ENCODE peak calls at places on chromosomes 3 and 15, in four cellular contexts. One of them, this sample, is unnamed.

GRCh38 chr15:53693729-53694533 is 65.5 kb downstream of the WDR72 start:
- DNase-seq in fibroblast of the aortic adventitia: no peak
- DNase-seq in Caco-2: no peak
- DNase-seq in AG10803: no peak
- DNase-seq in this sample: peak

GRCh38 chr3:57397175-57398026 is 104.9 kb upstream of the ASB14 start:
- DNase-seq in AG10803: peak
- DNase-seq in Caco-2: peak
- DNase-seq in fibroblast of the aortic adventitia: peak
- DNase-seq in this sample: peak

GRCh38 chr15:75339531-75340240 is 3.8 kb downstream of the COMMD4 start:
- DNase-seq in Caco-2: no peak
- DNase-seq in AG10803: no peak
- DNase-seq in fibroblast of the aortic adventitia: no peak
- DNase-seq in this sample: no peak

GRCh38 chr3:41318520-41318919 is 119.2 kb downstream of the CTNNB1 start:
- DNase-seq in Caco-2: peak
- DNase-seq in AG10803: peak
- DNase-seq in fibroblast of the aortic adventitia: no peak
- DNase-seq in this sample: peak

GRCh38 chr15:38685686-38686339 is 121.2 kb upstream of the RASGRP1 start:
- DNase-seq in fibroblast of the aortic adventitia: no peak
- DNase-seq in Caco-2: no peak
- DNase-seq in AG10803: no peak
- DNase-seq in this sample: no peak

GRCh38 chr3:65951836-65952505 is 86.7 kb downstream of the MAGI1 start:
- DNase-seq in AG10803: no peak
- DNase-seq in Caco-2: no peak
- DNase-seq in fibroblast of the aortic adventitia: no peak
- DNase-seq in this sample: peak

GRCh38 chr3:133591271-133591742 is 17.8 kb downstream of the CDV3 start:
- DNase-seq in AG10803: peak
- DNase-seq in fibroblast of the aortic adventitia: peak
- DNase-seq in Caco-2: peak
- DNase-seq in this sample: peak

GRCh38 chr3:50356553-50356952 is 2.8 kb downstream of the TMEM115 start:
- DNase-seq in AG10803: peak
- DNase-seq in fibroblast of the aortic adventitia: peak
- DNase-seq in Caco-2: no peak
- DNase-seq in this sample: peak

GRCh38 chr3:13528217-13528801 is 20.6 kb upstream of the FBLN2 start:
- DNase-seq in AG10803: no peak
- DNase-seq in fibroblast of the aortic adventitia: peak
- DNase-seq in Caco-2: peak
- DNase-seq in this sample: peak
- TF ChIP-seq CTCF in AG10803: peak
- TF ChIP-seq CTCF in fibroblast of the aortic adventitia: peak
- TF ChIP-seq CTCF in Caco-2: no peak
- TF ChIP-seq CTCF in this sample: peak

GRCh38 chr3:115169808-115170207 is 22.7 kb upstream of the ZBTB20 start:
- DNase-seq in Caco-2: no peak
- DNase-seq in fibroblast of the aortic adventitia: peak
- DNase-seq in AG10803: peak
- DNase-seq in this sample: no peak
- H3K4me3 ChIP-seq in Caco-2: no peak
- H3K4me3 ChIP-seq in fibroblast of the aortic adventitia: no peak
- H3K4me3 ChIP-seq in AG10803: no peak
- H3K4me3 ChIP-seq in this sample: no peak

DNA sequence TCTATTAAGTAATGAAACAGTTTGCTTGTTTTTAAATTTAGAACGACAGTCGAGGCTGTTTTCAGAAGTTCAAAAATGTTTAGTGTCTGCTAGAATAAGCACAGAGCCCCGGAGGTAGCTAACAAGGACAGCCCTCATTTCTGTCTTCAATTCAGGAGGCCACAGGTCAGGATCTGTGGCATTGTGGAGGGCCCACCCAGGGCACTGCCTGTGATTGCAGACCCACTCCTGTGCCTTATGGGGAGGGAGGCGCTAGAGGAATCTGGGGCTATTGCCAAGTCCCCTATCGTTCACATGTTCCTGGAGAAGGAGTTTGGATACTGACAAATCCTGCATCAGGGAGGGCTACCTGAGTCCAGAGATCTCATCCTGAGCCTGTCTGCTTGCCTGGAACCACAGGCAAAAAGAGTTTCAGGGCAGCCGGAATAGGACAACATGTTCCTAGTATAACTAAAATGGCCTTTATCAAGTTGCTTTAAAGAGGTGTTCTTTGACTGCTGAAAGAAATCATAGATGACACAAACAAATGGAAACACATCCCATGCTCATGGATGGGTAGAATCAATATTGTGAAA is 141.5 kb upstream of the ROPN1 start:
- DNase-seq in AG10803: no peak
- DNase-seq in Caco-2: no peak
- DNase-seq in fibroblast of the aortic adventitia: no peak
- DNase-seq in this sample: no peak
- TF ChIP-seq CTCF in AG10803: no peak
- TF ChIP-seq CTCF in Caco-2: no peak
- TF ChIP-seq CTCF in fibroblast of the aortic adventitia: no peak
- TF ChIP-seq CTCF in this sample: no peak

GRCh38 chr15:69032703-69033373 is 18.3 kb downstream of the NOX5 start:
- DNase-seq in fibroblast of the aortic adventitia: no peak
- DNase-seq in Caco-2: no peak
- DNase-seq in AG10803: no peak
- DNase-seq in this sample: no peak

GRCh38 chr15:69032006-69032405 is 17.5 kb downstream of the NOX5 start:
- DNase-seq in Caco-2: no peak
- DNase-seq in AG10803: no peak
- DNase-seq in fibroblast of the aortic adventitia: no peak
- DNase-seq in this sample: no peak

GRCh38 chr15:69027976-69028518 is 13.6 kb downstream of the NOX5 start:
- DNase-seq in Caco-2: no peak
- DNase-seq in fibroblast of the aortic adventitia: no peak
- DNase-seq in AG10803: no peak
- DNase-seq in this sample: no peak

GRCh38 chr15:69034352-69034751 is 19.9 kb downstream of the NOX5 start:
- DNase-seq in AG10803: peak
- DNase-seq in fibroblast of the aortic adventitia: peak
- DNase-seq in Caco-2: no peak
- DNase-seq in this sample: peak

GRCh38 chr15:69031013-69032001 is 16.8 kb downstream of the NOX5 start:
- DNase-seq in Caco-2: peak
- DNase-seq in fibroblast of the aortic adventitia: no peak
- DNase-seq in AG10803: peak
- DNase-seq in this sample: peak
- H3K4me3 ChIP-seq in Caco-2: peak
- H3K4me3 ChIP-seq in fibroblast of the aortic adventitia: peak
- H3K4me3 ChIP-seq in AG10803: peak
- H3K4me3 ChIP-seq in this sample: peak

This sample was measured in fibroblast of mammary gland.